ENCODE peak calls at places on chromosomes 6 and 20, in ten cellular contexts. J, K, D, W, B, O, R, A, L and G are unnamed samples.

GRCh38 chr6:128963561-128963960 is 80.6 kb downstream of the LAMA2 start:
- DNase-seq in J (no peak), K (peak; percentile 72), D (no peak), W (no peak), B (peak; percentile 13), O (no peak), R (no peak), A (no peak), L (no peak), G (no peak)

GRCh38 chr6:158465747-158466146 is 94.1 kb upstream of the TMEM181 start:
- DNase-seq in J (no peak), K (no peak), D (no peak), W (no peak), B (no peak), O (no peak), R (no peak), A (no peak), L (no peak), G (no peak)

GRCh38 chr20:13212750-13213149 is 8.3 kb upstream of the ISM1 start:
- DNase-seq in J (no peak), K (peak; percentile 45), D (no peak), W (no peak), B (peak; percentile 55), O (no peak), R (no peak), A (peak; percentile 57), L (no peak), G (no peak)

GRCh38 chr6:124783344-124783743 is 178.9 kb upstream of the RNF217 start:
- DNase-seq in J (no peak), K (no peak), D (no peak), W (no peak), B (no peak), O (no peak), R (no peak), A (no peak), L (no peak), G (no peak)

GRCh38 chr6:89468998-89469397 is 36.0 kb downstream of the ANKRD6 start:
- DNase-seq in J (no peak), K (no peak), D (no peak), W (no peak), B (no peak), O (no peak), R (no peak), A (no peak), L (no peak), G (no peak)

GRCh38 chr6:96521267-96521624 is 360 bp upstream of the UFL1 start:
- DNase-seq in J (no peak), K (no peak), D (no peak), W (no peak), B (no peak), O (no peak), R (no peak), A (no peak), L (no peak), G (no peak)

GRCh38 chr6:65014006-65014405 is 693.0 kb downstream of the EYS start:
- DNase-seq in J (no peak), K (no peak), D (no peak), W (no peak), B (no peak), O (no peak), R (no peak), A (no peak), L (no peak), G (no peak)

GRCh38 chr6:165895421-165896165 is 232.6 kb upstream of the PDE10A start:
- DNase-seq in J (no peak), K (no peak), D (no peak), W (no peak), B (no peak), O (no peak), R (no peak), A (no peak), L (no peak), G (no peak)

GRCh38 chr6:47260021-47260420 is 49.7 kb downstream of the TNFRSF21 start:
- DNase-seq in J (no peak), K (no peak), D (no peak), W (no peak), B (no peak), O (no peak), R (no peak), A (no peak), L (no peak), G (no peak)

GRCh38 chr6:21710908-21711627 is 117.5 kb downstream of the SOX4 start:
- DNase-seq in J (no peak), K (no peak), D (no peak), W (no peak), B (no peak), O (peak; percentile 21), R (no peak), A (no peak), L (no peak), G (no peak)

GRCh38 chr6:26311385-26312095 is 53.5 kb upstream of the BTN3A2 start:
- DNase-seq in J (no peak), K (peak; percentile 73), D (peak; percentile 81), W (peak; percentile 28), B (peak; percentile 71), O (peak; percentile 71), R (no peak), A (peak; percentile 85), L (no peak), G (peak; percentile 81)

GRCh38 chr20:45971425-45971674 is 653 bp downstream of the ZNF335 start:
- DNase-seq in J (no peak), K (no peak), D (no peak), W (no peak), B (no peak), O (no peak), R (no peak), A (no peak), L (no peak), G (no peak)

GRCh38 chr20:10707070-10707469 is 33.3 kb upstream of the JAG1 start:
- DNase-seq in J (no peak), K (no peak), D (no peak), W (no peak), B (no peak), O (no peak), R (no peak), A (no peak), L (no peak), G (no peak)

GRCh38 chr6:81938991-81939773 is 186.7 kb upstream of the TENT5A start:
- DNase-seq in J (no peak), K (peak; percentile 85), D (no peak), W (no peak), B (peak; percentile 57), O (no peak), R (no peak), A (peak; percentile 43), L (no peak), G (no peak)

GRCh38 chr6:51495016-51495805 is 592.2 kb downstream of the PKHD1 start:
- DNase-seq in J (no peak), K (no peak), D (no peak), W (no peak), B (no peak), O (peak; percentile 74), R (no peak), A (no peak), L (no peak), G (peak; percentile 39)